ENCODE peak calls at places on chromosomes 6 and 20, in eight cellular contexts. I, C, T, K, U, A, P and M are unnamed samples.

GRCh38 chr6:4550227-4550597 is 226.0 kb upstream of the CDYL start:
- DNase-seq in I (no peak), P (no peak), K (no peak), U (no peak), C (no peak), A (no peak), T (no peak), M (no peak)

GRCh38 chr6:145453376-145453775 is 281.9 kb downstream of the EPM2A start:
- DNase-seq in I (no peak), C (no peak), K (no peak), A (no peak), U (no peak), T (no peak), P (no peak), M (no peak)

GRCh38 chr6:35370799-35371493 is 28.6 kb downstream of the PPARD start:
- DNase-seq in P (no peak), K (no peak), U (no peak), I (no peak), C (no peak), A (no peak), T (no peak), M (peak; percentile 35)

GRCh38 chr6:14767176-14767575 is 478.7 kb upstream of the JARID2 start:
- DNase-seq in A (no peak), C (no peak), P (no peak), I (no peak), T (no peak), K (no peak), U (no peak), M (no peak)

GRCh38 chr6:72149715-72150114 is 263.4 kb downstream of the RIMS1 start:
- DNase-seq in A (no peak), U (no peak), K (no peak), P (no peak), C (no peak), T (no peak), I (no peak), M (no peak)

GRCh38 chr6:125868996-125869395 is 78.2 kb downstream of the NCOA7 start:
- DNase-seq in U (no peak), A (no peak), K (no peak), I (peak; percentile 60), P (no peak), C (no peak), T (no peak), M (no peak)

GRCh38 chr6:107531868-107532267 is 42.0 kb downstream of the SOBP start:
- DNase-seq in K (no peak), A (no peak), C (no peak), I (no peak), P (no peak), U (no peak), T (no peak), M (no peak)

GRCh38 chr20:62739581-62740285 is 31.1 kb downstream of the NTSR1 start:
- DNase-seq in I (peak; percentile 9), U (no peak), A (peak; percentile 23), P (no peak), C (no peak), T (peak; percentile 34), K (peak; percentile 20), M (no peak)

GRCh38 chr6:26536571-26537159 is 1.5 kb upstream of the HMGN4 start:
- DNase-seq in C (peak; percentile 5), P (no peak), I (peak; percentile 54), K (peak; percentile 33), T (peak; percentile 79), U (no peak), A (peak; percentile 14), M (peak; percentile 31)

GRCh38 chr6:148415511-148416286 is 73.1 kb downstream of the SASH1 start:
- DNase-seq in P (no peak), K (no peak), U (no peak), C (no peak), I (peak; percentile 82), A (no peak), T (no peak), M (no peak)

GRCh38 chr6:42103218-42103617 is 39.2 kb downstream of the C6orf132 start:
- DNase-seq in P (no peak), C (no peak), T (no peak), U (no peak), A (no peak), I (no peak), K (no peak), M (no peak)

GRCh38 chr6:29685718-29686326 is 4.9 kb upstream of the ZFP57 start:
- DNase-seq in K (no peak), T (no peak), P (no peak), C (no peak), U (no peak), I (peak; percentile 29), A (no peak), M (no peak)

GRCh38 chr6:52914516-52914915 is 5.0 kb upstream of the GSTA3 start:
- DNase-seq in U (no peak), P (no peak), I (no peak), T (no peak), C (no peak), K (no peak), A (no peak), M (no peak)

GRCh38 chr20:49644980-49645565 is 68.6 kb downstream of the B4GALT5 start:
- DNase-seq in K (no peak), A (no peak), C (no peak), I (no peak), U (no peak), P (no peak), T (no peak), M (no peak)

GRCh38 chr6:167056370-167056769 is 57.2 kb downstream of the CEP43 start:
- DNase-seq in C (no peak), T (no peak), K (no peak), P (no peak), I (no peak), U (no peak), A (peak; percentile 42), M (no peak)

GRCh38 chr6:75422024-75422639 is 71.5 kb downstream of the FILIP1 start:
- DNase-seq in T (no peak), C (no peak), K (no peak), U (no peak), A (no peak), I (no peak), P (no peak), M (no peak)

GRCh38 chr20:61115627-61116026 is 136.4 kb upstream of the CDH4 start:
- DNase-seq in K (no peak), U (no peak), T (peak; percentile 33), I (no peak), A (no peak), P (no peak), C (no peak), M (no peak)

GRCh38 chr6:168368063-168368835 is 48.7 kb upstream of the DACT2 start:
- DNase-seq in I (no peak), K (no peak), A (no peak), U (no peak), P (no peak), T (no peak), C (no peak), M (no peak)

GRCh38 chr6:53107091-53107490 is 41.5 kb downstream of the GCM1 start:
- DNase-seq in T (no peak), U (no peak), I (no peak), P (no peak), C (no peak), A (no peak), K (no peak), M (no peak)

GRCh38 chr6:67615796-67616195 is 1019.3 kb upstream of the ADGRB3 start:
- DNase-seq in A (no peak), U (no peak), P (no peak), T (no peak), I (no peak), K (no peak), C (no peak), M (no peak)

GRCh38 chr6:136226674-136227377 is 23.3 kb downstream of the MTFR2 start:
- DNase-seq in K (no peak), P (no peak), A (no peak), U (no peak), I (no peak), C (no peak), T (no peak), M (no peak)

GRCh38 chr6:53746442-53747103 is 48.2 kb upstream of the LRRC1 start:
- DNase-seq in U (no peak), C (no peak), I (no peak), A (no peak), P (no peak), T (no peak), K (no peak), M (no peak)

GRCh38 chr20:3628502-3629314 is 34.5 kb downstream of the GFRA4 start:
- DNase-seq in A (no peak), U (no peak), C (no peak), T (no peak), K (no peak), I (no peak), P (no peak), M (no peak)

GRCh38 chr20:42027746-42028268 is 409.6 kb upstream of the CHD6 start:
- DNase-seq in K (no peak), P (no peak), I (peak; percentile 16), T (no peak), A (no peak), U (no peak), C (no peak), M (no peak)

GRCh38 chr6:8282380-8282779 is 153.0 kb downstream of the SLC35B3 start:
- DNase-seq in P (no peak), A (no peak), I (no peak), C (no peak), U (no peak), K (no peak), T (no peak), M (no peak)